ENCODE peak calls at places on chromosome 3, in seven cellular contexts. Y is uterus; C is CD8-positive, alpha-beta T cell; S is mammary epithelial cell; N is psoas muscle; H is SJCRH30; P is body of pancreas. Q is an unnamed sample.

GRCh38 chr3:69439683-69440270 is 53.9 kb upstream of the FRMD4B start:
- DNase-seq in P (no peak), Y (no peak), S (no peak), N (no peak), C (no peak), H (no peak), Q (no peak)

GRCh38 chr3:66723231-66723630 is 222.4 kb upstream of the LRIG1 start:
- DNase-seq in Y (no peak), H (no peak), S (no peak), C (no peak), N (no peak), P (no peak), Q (no peak)

GRCh38 chr3:128033102-128033501 is 19.1 kb upstream of the SEC61A1 start:
- DNase-seq in H (no peak), Y (no peak), P (no peak), N (no peak), S (peak), C (no peak), Q (no peak)

GRCh38 chr3:143644370-143645089 is 203.7 kb downstream of the SLC9A9 start:
- DNase-seq in P (peak), S (peak), N (no peak), H (peak), Y (peak), C (peak), Q (peak)

GRCh38 chr3:69665026-69665739 is 74.1 kb upstream of the MITF start:
- DNase-seq in H (peak), N (no peak), Y (peak), C (no peak), P (no peak), S (peak), Q (peak)

GRCh38 chr3:46022909-46023785 is 4.1 kb downstream of the XCR1 start:
- DNase-seq in C (no peak), H (no peak), S (no peak), P (no peak), Y (no peak), N (no peak), Q (no peak)

GRCh38 chr3:159620873-159621272 is 367.8 kb upstream of the IL12A start:
- DNase-seq in N (no peak), Y (no peak), C (no peak), P (no peak), H (no peak), S (peak), Q (no peak)

GRCh38 chr3:67033091-67033490 is 35.0 kb downstream of the KBTBD8 start:
- DNase-seq in S (no peak), Y (no peak), P (no peak), N (no peak), C (no peak), H (no peak), Q (no peak)

GRCh38 chr3:28835249-28835648 is 445.6 kb upstream of the RBMS3 start:
- DNase-seq in Y (no peak), C (no peak), S (no peak), P (no peak), N (no peak), H (no peak), Q (no peak)

GRCh38 chr3:185717627-185718330 is 107.1 kb downstream of the IGF2BP2 start:
- DNase-seq in Y (no peak), P (no peak), C (no peak), H (no peak), S (peak), N (no peak), Q (no peak)

GRCh38 chr3:48535578-48535977 is 21.0 kb downstream of the PFKFB4 start:
- DNase-seq in C (no peak), H (no peak), P (no peak), Y (no peak), N (no peak), S (peak), Q (no peak)

GRCh38 chr3:69791111-69791510 is 51.8 kb downstream of the MITF start:
- DNase-seq in H (peak), N (peak), Y (peak), C (no peak), P (peak), S (peak), Q (peak)

GRCh38 chr3:188646592-188646991 is 492.6 kb downstream of the LPP start:
- DNase-seq in P (no peak), C (no peak), N (no peak), H (no peak), Y (no peak), S (no peak), Q (no peak)

GRCh38 chr3:127815001-127815400 is 7.3 kb downstream of the MGLL start:
- DNase-seq in N (no peak), H (no peak), Y (no peak), P (no peak), S (no peak), C (no peak), Q (no peak)

GRCh38 chr3:188156051-188156450 is 2.1 kb downstream of the LPP start:
- DNase-seq in H (no peak), C (no peak), P (no peak), Y (no peak), S (no peak), N (no peak), Q (no peak)

GRCh38 chr3:89353465-89353864 is 246.0 kb downstream of the EPHA3 start:
- DNase-seq in C (no peak), H (no peak), N (no peak), Y (no peak), S (peak), P (no peak), Q (no peak)

GRCh38 chr3:7504886-7505775 is 644.2 kb downstream of the GRM7 start:
- DNase-seq in P (no peak), Y (no peak), H (peak), S (peak), N (no peak), C (no peak), Q (no peak)

GRCh38 chr3:181782306-181782924 is 70.7 kb downstream of the SOX2 start:
- DNase-seq in Y (no peak), P (no peak), S (peak), C (no peak), H (no peak), N (no peak), Q (no peak)

GRCh38 chr3:72032435-72033118 is 247.6 kb upstream of the PROK2 start:
- DNase-seq in H (no peak), N (no peak), Y (no peak), S (no peak), C (no peak), P (no peak), Q (no peak)

GRCh38 chr3:123068227-123069020 is 1.6 kb downstream of the PDIA5 start:
- DNase-seq in P (no peak), N (no peak), C (no peak), S (no peak), Y (no peak), H (no peak), Q (peak)

GRCh38 chr3:172061724-172062184 is 22.4 kb downstream of the FNDC3B start:
- DNase-seq in N (no peak), P (no peak), C (no peak), H (no peak), Y (no peak), S (no peak), Q (no peak)

GRCh38 chr3:189368384-189368783 is 196.6 kb downstream of the TPRG1 start:
- DNase-seq in H (no peak), C (no peak), S (no peak), P (no peak), N (no peak), Y (no peak), Q (no peak)

GRCh38 chr3:88963003-88963402 is 144.4 kb upstream of the EPHA3 start:
- DNase-seq in S (no peak), Y (no peak), H (no peak), C (no peak), P (no peak), N (no peak), Q (no peak)

GRCh38 chr3:134476977-134477376 is 8.8 kb downstream of the ANAPC13 start:
- DNase-seq in C (no peak), Y (no peak), H (peak), S (peak), N (peak), P (no peak), Q (no peak)

GRCh38 chr3:149792485-149793270 is at the start of gene ANKUB1:
- DNase-seq in C (no peak), H (no peak), N (no peak), P (no peak), Y (no peak), S (peak), Q (no peak)

GRCh38 chr3:141939759-141940158 is 63.3 kb downstream of the ATP1B3 start:
- DNase-seq in C (no peak), N (no peak), Y (no peak), H (no peak), P (no peak), S (no peak), Q (no peak)

GRCh38 chr3:23966308-23966707 is 21.2 kb downstream of the NR1D2 start:
- DNase-seq in N (no peak), H (no peak), C (no peak), P (no peak), S (no peak), Y (no peak), Q (no peak)

GRCh38 chr3:18393906-18394305 is 31.2 kb downstream of the SATB1 start:
- DNase-seq in H (no peak), C (no peak), P (no peak), N (no peak), S (peak), Y (no peak), Q (no peak)

GRCh38 chr3:157360044-157360443 is 76.6 kb upstream of the PTX3 start:
- DNase-seq in C (no peak), P (no peak), Y (no peak), S (peak), N (no peak), H (no peak), Q (no peak)

GRCh38 chr3:58095471-58096145 is 87.4 kb downstream of the FLNB start:
- DNase-seq in S (no peak), N (no peak), H (no peak), P (no peak), Y (no peak), C (no peak), Q (no peak)

GRCh38 chr3:160671231-160671630 is 5.7 kb upstream of the ARL14 start:
- DNase-seq in H (no peak), N (no peak), S (no peak), P (no peak), C (no peak), Y (no peak), Q (no peak)

DNA sequence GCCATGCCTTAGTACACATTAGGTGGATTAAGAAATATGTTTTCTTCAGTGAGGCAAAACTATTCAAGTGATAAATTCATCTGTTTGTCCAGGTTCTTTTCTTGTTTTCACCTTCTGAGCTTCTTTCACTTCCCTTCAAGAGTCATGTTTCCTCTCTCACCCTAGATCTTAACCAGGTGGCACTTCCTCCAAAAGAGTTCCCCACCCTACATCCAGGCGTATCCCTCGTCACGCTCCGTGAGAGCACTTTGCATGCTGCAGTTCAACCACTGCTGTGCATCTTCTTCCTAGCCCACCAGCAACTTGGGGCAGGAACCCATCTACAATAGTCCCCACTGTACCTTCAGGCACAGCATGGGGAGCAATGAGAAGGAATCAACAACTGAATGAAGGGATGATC is 28.9 kb downstream of the OSBPL10 start:
- DNase-seq in N (no peak), H (no peak), P (no peak), Y (no peak), S (no peak), C (no peak), Q (no peak)
- H3K27ac ChIP-seq in N (no peak), H (no peak), P (no peak), Y (no peak), S (no peak), C (no peak), Q (no peak)

DNA sequence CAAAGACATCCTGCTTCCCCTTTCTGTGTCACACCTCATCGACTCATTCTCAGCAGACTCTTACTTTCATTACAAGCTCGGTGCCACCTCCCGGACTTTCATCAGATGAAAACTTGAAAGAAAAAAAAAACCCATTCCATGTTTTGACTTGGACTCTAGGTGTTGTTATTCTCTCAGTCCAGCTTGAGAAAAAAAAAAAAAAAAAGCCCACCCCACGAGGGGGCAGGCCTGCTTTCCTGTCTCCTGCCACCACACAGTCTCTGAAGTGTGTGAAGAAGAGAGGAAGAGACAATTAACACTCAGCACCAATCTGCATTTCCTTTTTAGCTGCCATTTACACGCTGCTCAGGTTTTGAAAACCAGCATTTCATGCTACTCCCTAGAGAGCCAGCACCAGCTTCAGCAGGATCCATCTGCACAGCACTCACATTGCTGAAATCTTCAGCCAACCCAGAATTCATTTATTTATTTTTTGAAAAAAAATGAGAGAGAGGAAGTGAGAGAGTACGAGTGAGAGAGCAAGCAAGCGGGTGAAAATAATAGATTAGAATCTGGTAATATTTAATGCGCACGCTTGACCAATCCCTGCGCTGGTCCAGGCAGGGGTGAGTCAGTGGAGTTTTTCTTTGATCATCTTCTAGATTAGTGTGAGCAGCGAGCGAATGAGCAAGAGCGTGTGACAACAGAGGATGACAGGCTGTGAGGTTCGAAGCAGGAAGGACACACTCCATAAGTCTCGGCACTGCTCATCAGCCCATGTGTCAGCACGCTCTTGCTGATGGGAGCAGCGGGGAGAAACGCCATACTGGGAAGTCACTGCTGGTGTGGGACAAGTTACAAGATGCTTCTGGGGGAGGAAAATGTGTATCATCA is 23.5 kb downstream of the ZNF80 start:
- DNase-seq in S (no peak), N (no peak), H (no peak), C (peak), Y (no peak), P (no peak), Q (no peak)
- H3K27ac ChIP-seq in S (no peak), N (no peak), H (no peak), C (peak), Y (no peak), P (peak), Q (peak)

GRCh38 chr3:132569580-132569979 is 27.5 kb upstream of the ACKR4 start:
- DNase-seq in N (no peak), S (no peak), H (no peak), Y (no peak), C (no peak), P (no peak), Q (no peak)
- H3K27ac ChIP-seq in N (no peak), S (no peak), H (no peak), Y (peak), C (no peak), P (no peak), Q (no peak)

DNA sequence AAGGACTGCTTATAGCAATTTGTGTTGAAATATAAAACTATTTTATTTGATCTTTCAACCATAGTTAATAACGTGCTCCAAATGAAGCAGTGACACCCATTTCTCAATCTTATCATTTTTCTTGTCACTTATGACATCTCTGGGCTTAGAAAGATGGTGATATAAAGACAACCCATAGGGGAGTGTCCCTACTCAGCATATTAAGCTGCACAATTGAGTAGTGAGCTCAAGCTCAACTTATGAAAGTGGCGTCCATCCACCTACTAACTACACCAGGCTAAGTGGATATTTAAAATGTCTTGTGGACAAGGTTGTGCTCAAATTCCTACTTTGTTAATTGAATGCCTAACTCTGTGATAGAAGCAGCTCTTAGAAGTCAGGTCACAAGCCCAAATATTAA is 46.7 kb downstream of the SLC9C1 start:
- DNase-seq in S (no peak), N (no peak), C (no peak), Y (no peak), P (no peak), H (no peak), Q (no peak)
- H3K27ac ChIP-seq in S (no peak), N (no peak), C (no peak), Y (no peak), P (no peak), H (no peak), Q (no peak)

DNA sequence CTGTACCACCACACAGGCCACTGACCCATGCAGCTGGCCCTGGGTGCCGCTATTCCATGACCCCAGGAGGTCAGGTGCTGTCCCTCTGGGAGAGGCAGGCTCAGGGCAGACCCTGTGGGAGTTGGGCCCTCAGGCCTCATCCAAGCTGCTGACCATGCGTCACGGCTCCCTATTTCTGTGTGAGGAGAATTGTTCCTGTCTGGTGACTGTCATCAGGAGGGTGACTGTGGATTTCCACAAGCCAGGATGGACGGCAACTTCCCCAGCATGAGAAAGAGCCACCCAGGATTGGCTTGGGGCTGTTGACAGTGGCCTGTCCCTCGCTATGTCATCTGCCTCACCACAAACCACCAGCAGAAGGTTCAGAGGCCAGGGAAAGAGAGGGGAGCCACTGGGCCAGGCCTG is 41.4 kb downstream of the ZDHHC19 start:
- DNase-seq in H (no peak), N (no peak), Y (no peak), C (no peak), S (no peak), P (no peak), Q (no peak)
- H3K27ac ChIP-seq in H (no peak), N (no peak), Y (no peak), C (no peak), S (no peak), P (peak), Q (no peak)

GRCh38 chr3:61794961-61795360 is 233.6 kb downstream of the PTPRG start:
- DNase-seq in N (no peak), S (no peak), Y (no peak), P (no peak), H (no peak), C (no peak), Q (no peak)

GRCh38 chr3:61788623-61789507 is 227.5 kb downstream of the PTPRG start:
- DNase-seq in H (no peak), Y (no peak), S (no peak), P (no peak), N (no peak), C (no peak), Q (no peak)

GRCh38 chr3:61793056-61793455 is 231.7 kb downstream of the PTPRG start:
- DNase-seq in S (no peak), C (no peak), H (no peak), Y (no peak), N (no peak), P (no peak), Q (no peak)

GRCh38 chr3:61789861-61790260 is 228.5 kb downstream of the PTPRG start:
- DNase-seq in S (no peak), H (no peak), C (no peak), P (no peak), N (no peak), Y (no peak), Q (no peak)

GRCh38 chr3:61790411-61790810 is 229.0 kb downstream of the PTPRG start:
- DNase-seq in Y (no peak), C (no peak), P (no peak), S (no peak), N (no peak), H (no peak), Q (no peak)
- H3K27ac ChIP-seq in Y (no peak), C (no peak), P (no peak), S (no peak), N (no peak), H (no peak), Q (no peak)

DNA sequence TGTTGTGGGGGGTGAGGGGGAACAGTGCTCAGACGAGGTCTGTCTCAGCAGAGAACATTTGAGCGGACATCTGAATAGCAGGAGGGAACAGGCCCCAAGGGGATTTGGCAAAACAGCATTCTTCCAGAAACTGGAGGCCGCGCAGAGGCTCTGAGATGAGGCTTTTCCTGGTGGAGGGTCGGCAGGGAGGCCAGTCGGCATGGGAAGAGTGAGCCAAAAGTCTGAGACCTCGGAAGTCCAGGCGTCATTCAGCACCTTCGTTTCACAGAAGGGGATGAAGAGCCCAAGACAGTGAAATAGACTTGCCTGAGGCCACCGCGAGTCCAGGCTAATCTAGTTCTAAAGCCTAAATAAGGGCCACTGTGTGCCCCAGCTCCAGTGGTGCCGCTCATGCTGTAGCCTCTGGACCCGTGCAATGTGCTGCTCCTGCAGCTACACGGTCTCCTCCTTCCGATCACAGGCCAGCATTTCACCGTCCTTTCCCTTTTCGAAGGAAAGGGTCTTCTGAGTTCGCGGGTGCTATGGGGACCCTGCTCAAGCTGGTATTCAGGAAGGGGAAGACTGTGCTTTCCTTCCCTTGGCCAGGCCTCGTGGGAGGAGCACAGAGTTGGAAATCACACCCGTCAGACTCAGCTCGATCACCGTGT is 24.4 kb downstream of the LSM3 start:
- DNase-seq in Y (no peak), N (no peak), S (no peak), P (no peak), H (no peak), C (no peak), Q (no peak)
- H3K27ac ChIP-seq in Y (no peak), N (no peak), S (no peak), P (peak), H (no peak), C (no peak), Q (no peak)

GRCh38 chr3:197353001-197353866 is 54.8 kb upstream of the DLG1 start:
- DNase-seq in S (no peak), P (no peak), Y (no peak), N (no peak), H (no peak), C (no peak), Q (no peak)
- H3K27ac ChIP-seq in S (no peak), P (no peak), Y (peak), N (peak), H (peak), C (no peak), Q (no peak)

GRCh38 chr3:154121236-154122095 is at the start of gene ARHGEF26:
- DNase-seq in H (peak), N (peak), C (peak), P (peak), S (peak), Y (peak), Q (peak)
- H3K27ac ChIP-seq in H (peak), N (no peak), C (no peak), P (peak), S (peak), Y (peak), Q (peak)

Q was measured in stomach.